ENCODE peak calls at places on chromosomes 7 and 10, in six cellular contexts. K is SK-N-SH, R is neural progenitor cell, A is PC-3, Q is MM.1S, P is GM23338. F is an unnamed sample. For H3F3A, the result is how much of the 10 kb centered on the place peaks cover.

GRCh38 chr10:20936388-20936787 is 39.3 kb upstream of the NEBL start:
- DNase-seq in Q (no peak), A (no peak), R (no peak), K (peak), P (no peak), F (no peak)

GRCh38 chr10:43264987-43265798 is 1.7 kb downstream of the RASGEF1A start:
- DNase-seq in R (no peak), Q (no peak), K (peak), A (no peak), P (no peak), F (no peak)

GRCh38 chr10:94129393-94130130 is 135.8 kb downstream of the PLCE1 start:
- DNase-seq in Q (no peak), P (no peak), A (peak), R (no peak), K (no peak), F (peak)

GRCh38 chr7:75866129-75866496 is 12.7 kb upstream of the RHBDD2 start:
- DNase-seq in P (no peak), K (no peak), A (no peak), R (no peak), Q (no peak), F (peak)

GRCh38 chr10:130020651-130021372 is 56.7 kb upstream of the EBF3 start:
- DNase-seq in K (no peak), Q (no peak), P (no peak), A (no peak), R (no peak), F (peak)

GRCh38 chr7:29723599-29723998 is 82.7 kb upstream of the WIPF3 start:
- DNase-seq in A (peak), K (no peak), R (no peak), Q (no peak), P (peak), F (peak)

GRCh38 chr10:103781329-103782061 is 73.9 kb downstream of the SH3PXD2A start:
- DNase-seq in A (peak), R (peak), P (peak), K (no peak), Q (peak), F (peak)

GRCh38 chr10:6607778-6608177 is 27.7 kb upstream of the PRKCQ start:
- DNase-seq in A (no peak), K (no peak), P (no peak), Q (no peak), R (no peak), F (no peak)

GRCh38 chr7:44975331-44976039 is 3.3 kb downstream of the MYO1G start:
- DNase-seq in Q (no peak), P (no peak), R (no peak), K (no peak), A (no peak), F (no peak)

GRCh38 chr7:102842284-102842683 is 70.5 kb upstream of the LRRC17 start:
- DNase-seq in P (no peak), R (no peak), A (no peak), Q (no peak), K (no peak), F (peak)

GRCh38 chr7:8161398-8161828 is 100.6 kb downstream of the ICA1 start:
- DNase-seq in P (no peak), K (no peak), R (no peak), A (no peak), Q (no peak), F (no peak)

GRCh38 chr7:157719705-157720655 is 383.2 kb downstream of the DNAJB6 start:
- DNase-seq in R (no peak), K (no peak), Q (no peak), P (no peak), A (no peak), F (no peak)

GRCh38 chr10:42986618-42987017 is 90.3 kb upstream of the RET start:
- DNase-seq in P (no peak), K (no peak), A (no peak), Q (no peak), R (no peak), F (no peak)

GRCh38 chr7:123692471-123692877 is 36.8 kb downstream of the LMOD2 start:
- DNase-seq in Q (no peak), A (no peak), K (no peak), P (peak), R (no peak), F (no peak)

GRCh38 chr7:95863-96260 is 96.5 kb upstream of the FAM20C start:
- DNase-seq in Q (no peak), P (no peak), A (no peak), R (no peak), K (no peak), F (no peak)

GRCh38 chr7:47724335-47724982 is 142.5 kb upstream of the TNS3 start:
- DNase-seq in P (peak), Q (no peak), R (peak), K (no peak), A (peak), F (peak)
- H3K4me2 ChIP-seq in P (peak), Q (no peak), R (peak), K (peak), A (peak), F (peak)

GRCh38 chr7:159099711-159100231 is 44.9 kb downstream of the VIPR2 start:
- DNase-seq in K (peak), P (no peak), A (no peak), R (no peak), Q (no peak), F (no peak)

GRCh38 chr7:159097661-159098423 is 46.8 kb downstream of the VIPR2 start:
- DNase-seq in K (no peak), P (no peak), Q (no peak), R (peak), A (no peak), F (no peak)

GRCh38 chr7:159099217-159099655 is 45.4 kb downstream of the VIPR2 start:
- DNase-seq in P (no peak), R (no peak), A (no peak), Q (no peak), K (no peak), F (no peak)

GRCh38 chr7:159098795-159099194 is 45.9 kb downstream of the VIPR2 start:
- DNase-seq in P (no peak), R (no peak), Q (no peak), A (no peak), K (no peak), F (no peak)

GRCh38 chr7:159098424-159098786 is 46.3 kb downstream of the VIPR2 start:
- DNase-seq in R (no peak), Q (no peak), P (no peak), A (no peak), K (no peak), F (no peak)
- TF ChIP-seq EZH2phosphoT487 in R (no peak), Q (no peak), P (no peak), A (no peak), K (no peak), F (no peak)

GRCh38 chr7:74570533-74571156 is 86.9 kb upstream of the GTF2I start:
- DNase-seq in R (no peak), P (no peak), A (no peak), K (no peak), Q (no peak), F (no peak)

GRCh38 chr7:74575811-74576210 is 81.7 kb upstream of the GTF2I start:
- DNase-seq in Q (no peak), A (no peak), R (no peak), P (no peak), K (no peak), F (no peak)

GRCh38 chr7:74575083-74575803 is 82.3 kb upstream of the GTF2I start:
- DNase-seq in R (no peak), K (no peak), A (peak), P (no peak), Q (no peak), F (peak)

GRCh38 chr7:74572301-74573090 is 85.0 kb upstream of the GTF2I start:
- DNase-seq in R (no peak), P (no peak), K (no peak), A (no peak), Q (no peak), F (no peak)

GRCh38 chr7:74573499-74573898 is 84.0 kb upstream of the GTF2I start:
- DNase-seq in K (peak), Q (no peak), P (no peak), A (no peak), R (no peak), F (no peak)
- H3F3A ChIP-seq in K (under half), Q (under half), P (under half), A (under half), R (under half), F (under half)

GRCh38 chr10:110407301-110408170 is 90.2 kb upstream of the DUSP5 start:
- DNase-seq in K (no peak), P (no peak), Q (no peak), A (peak), R (no peak), F (peak)

GRCh38 chr10:110404374-110404773 is 93.3 kb upstream of the DUSP5 start:
- DNase-seq in A (no peak), R (no peak), Q (no peak), K (no peak), P (no peak), F (peak)

GRCh38 chr10:110404825-110405224 is 92.9 kb upstream of the DUSP5 start:
- DNase-seq in Q (no peak), A (no peak), R (no peak), P (no peak), K (no peak), F (no peak)

GRCh38 chr10:110403593-110403992 is 94.1 kb upstream of the DUSP5 start:
- DNase-seq in K (no peak), R (no peak), A (no peak), P (no peak), Q (no peak), F (no peak)

DNA sequence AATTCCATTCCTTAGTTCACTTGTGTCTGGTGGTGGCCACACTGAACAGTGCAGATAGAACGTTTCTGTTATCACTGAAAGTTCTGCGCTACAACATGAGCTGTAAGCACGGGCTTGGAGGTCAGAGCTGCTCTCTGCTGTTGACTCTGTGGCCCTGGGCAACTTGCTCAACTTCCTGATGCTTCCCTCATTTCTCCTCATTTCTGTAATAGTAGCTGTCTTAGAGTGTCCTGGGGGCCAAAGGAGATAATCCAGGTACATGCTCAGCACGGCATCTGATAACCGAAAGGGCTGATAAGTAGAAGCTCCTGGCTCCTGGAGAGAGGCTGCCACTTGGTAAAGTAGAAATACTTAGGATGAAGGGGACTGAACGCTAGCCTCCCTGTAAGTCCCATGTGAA is 92.3 kb upstream of the DUSP5 start:
- DNase-seq in P (no peak), A (no peak), R (no peak), Q (no peak), K (no peak), F (no peak)
- H3K4me2 ChIP-seq in P (no peak), A (no peak), R (no peak), Q (no peak), K (no peak), F (no peak)